ENCODE peak calls at places on chromosomes 3 and 15, in four cellular contexts. F is uterus, O is heart left ventricle, E is transverse colon. L is an unnamed sample.

GRCh38 chr15:77225641-77226040 is 154.7 kb upstream of the TSPAN3 start:
- DNase-seq in O (no peak), E (no peak), F (no peak), L (no peak)

GRCh38 chr15:71547066-71547465 is 263.3 kb upstream of the NR2E3 start:
- DNase-seq in F (peak), E (no peak), O (peak), L (peak)

GRCh38 chr15:96867992-96868391 is 537.5 kb downstream of the NR2F2 start:
- DNase-seq in O (no peak), F (no peak), E (no peak), L (no peak)

GRCh38 chr3:190443257-190443656 is 6.4 kb downstream of the TMEM207 start:
- DNase-seq in F (no peak), E (no peak), O (no peak), L (no peak)

GRCh38 chr3:70737656-70738309 is 425.3 kb upstream of the MDFIC2 start:
- DNase-seq in F (no peak), E (no peak), O (no peak), L (no peak)

GRCh38 chr3:196184881-196185280 is 26.3 kb downstream of the ZDHHC19 start:
- DNase-seq in E (no peak), O (no peak), F (no peak), L (no peak)

GRCh38 chr15:33724321-33725036 is 243.8 kb upstream of the CHRM5 start:
- DNase-seq in E (no peak), O (no peak), F (no peak), L (no peak)

GRCh38 chr3:151976211-151977050 is 103.0 kb downstream of the SUCNR1 start:
- DNase-seq in O (no peak), F (no peak), E (no peak), L (no peak)

GRCh38 chr15:100601158-100601557 is 826 bp downstream of the LINS1 start:
- DNase-seq in O (no peak), E (no peak), F (no peak), L (no peak)

GRCh38 chr3:98612587-98612986 is 19.2 kb upstream of the CPOX start:
- DNase-seq in F (no peak), E (peak), O (no peak), L (peak)

GRCh38 chr3:112642912-112643506 is 2.1 kb upstream of the CCDC80 start:
- DNase-seq in O (peak), E (peak), F (peak), L (peak)
- H3K4me3 ChIP-seq in O (no peak), E (peak), F (no peak), L (no peak)

GRCh38 chr15:48617619-48618018 is 27.9 kb downstream of the FBN1 start:
- DNase-seq in F (peak), O (peak), E (peak), L (no peak)
- H3K27ac ChIP-seq in F (peak), O (no peak), E (peak), L (no peak)

GRCh38 chr3:54918516-54918915 is 9.3 kb downstream of the LRTM1 start:
- DNase-seq in F (no peak), O (no peak), E (no peak), L (no peak)

GRCh38 chr3:54917172-54917571 is 10.7 kb downstream of the LRTM1 start:
- DNase-seq in O (no peak), F (no peak), E (no peak), L (no peak)

GRCh38 chr3:54917862-54918261 is 10.0 kb downstream of the LRTM1 start:
- DNase-seq in F (no peak), E (no peak), O (no peak), L (no peak)

GRCh38 chr3:54915976-54916375 is 11.9 kb downstream of the LRTM1 start:
- DNase-seq in E (no peak), O (no peak), F (no peak), L (no peak)

DNA sequence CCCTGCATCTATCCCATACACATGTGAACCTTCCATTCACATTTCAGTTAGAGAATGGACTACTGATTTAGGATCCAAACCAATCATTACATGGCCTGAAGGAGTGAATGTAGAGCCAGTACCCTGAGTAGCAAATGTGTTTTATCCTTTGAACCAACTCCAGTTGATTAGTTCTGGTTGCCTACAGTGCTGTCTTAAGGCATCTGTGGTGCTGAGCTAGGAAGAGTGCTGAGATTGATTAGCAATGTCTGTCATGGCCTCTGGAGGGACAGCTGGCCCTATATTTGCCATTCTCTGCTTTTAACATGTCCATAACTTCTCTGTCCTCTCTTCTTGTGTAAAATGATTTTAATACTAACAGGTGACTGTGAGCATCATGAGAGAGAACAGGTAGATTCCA is 11.1 kb downstream of the LRTM1 start:
- DNase-seq in O (no peak), F (no peak), E (no peak), L (no peak)
- TF ChIP-seq CTCF in O (no peak), F (no peak), E (no peak), L (no peak)

GRCh38 chr15:31360843-31361763 is 34.5 kb downstream of the KLF13 start:
- DNase-seq in E (peak), O (peak), F (no peak), L (no peak)

GRCh38 chr15:31358163-31358562 is 31.5 kb downstream of the KLF13 start:
- DNase-seq in O (no peak), E (no peak), F (no peak), L (no peak)

GRCh38 chr15:31360158-31360561 is 33.5 kb downstream of the KLF13 start:
- DNase-seq in O (no peak), E (no peak), F (no peak), L (no peak)

GRCh38 chr15:31359722-31360111 is 33.1 kb downstream of the KLF13 start:
- DNase-seq in O (no peak), E (peak), F (no peak), L (no peak)

DNA sequence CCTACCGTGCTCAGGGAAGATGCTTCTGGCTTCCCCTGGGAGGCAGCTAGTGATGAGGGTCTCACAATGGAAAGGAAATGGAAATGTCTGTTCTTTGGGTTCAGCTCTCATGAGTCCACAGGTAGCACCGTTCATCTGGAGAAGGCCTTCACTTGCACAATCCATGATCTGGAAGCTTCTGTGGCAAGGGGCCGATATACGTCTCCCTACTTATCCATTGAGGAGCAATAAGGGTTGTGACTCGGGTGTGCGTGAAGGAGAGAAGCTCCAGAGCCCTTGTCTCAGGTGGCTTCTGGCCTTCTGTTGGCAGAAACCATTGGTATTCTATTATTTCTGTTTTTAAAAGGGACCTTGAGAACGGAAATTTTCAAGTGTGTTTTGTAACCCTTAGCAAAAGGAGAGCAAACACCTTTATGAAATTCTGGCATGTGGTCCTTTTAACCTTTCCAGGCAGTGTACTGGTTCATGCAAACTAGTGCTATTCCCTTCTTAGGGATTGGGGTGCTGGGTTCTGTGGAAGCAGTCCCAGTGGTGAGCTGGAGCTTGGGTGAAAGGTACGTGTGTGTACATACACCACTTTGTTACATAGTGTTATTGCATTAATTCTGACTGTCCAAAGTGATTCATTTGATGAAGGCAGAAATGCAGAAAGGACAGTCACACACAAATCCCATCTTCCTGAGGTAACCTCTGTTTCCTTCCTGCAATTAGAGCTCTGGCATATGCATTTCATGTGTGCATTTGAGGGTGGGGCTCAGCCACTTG is 32.5 kb downstream of the KLF13 start:
- DNase-seq in E (no peak), O (no peak), F (no peak), L (no peak)
- H3K4me3 ChIP-seq in E (no peak), O (no peak), F (no peak), L (no peak)

GRCh38 chr3:159926573-159926972 is 62.1 kb upstream of the IL12A start:
- DNase-seq in E (no peak), F (no peak), O (no peak), L (no peak)

GRCh38 chr3:159929181-159929893 is 59.3 kb upstream of the IL12A start:
- DNase-seq in O (peak), F (no peak), E (peak), L (no peak)

GRCh38 chr3:159928071-159928491 is 60.6 kb upstream of the IL12A start:
- DNase-seq in O (no peak), E (no peak), F (no peak), L (no peak)

GRCh38 chr3:159928692-159929091 is 59.9 kb upstream of the IL12A start:
- DNase-seq in O (no peak), F (no peak), E (no peak), L (no peak)

DNA sequence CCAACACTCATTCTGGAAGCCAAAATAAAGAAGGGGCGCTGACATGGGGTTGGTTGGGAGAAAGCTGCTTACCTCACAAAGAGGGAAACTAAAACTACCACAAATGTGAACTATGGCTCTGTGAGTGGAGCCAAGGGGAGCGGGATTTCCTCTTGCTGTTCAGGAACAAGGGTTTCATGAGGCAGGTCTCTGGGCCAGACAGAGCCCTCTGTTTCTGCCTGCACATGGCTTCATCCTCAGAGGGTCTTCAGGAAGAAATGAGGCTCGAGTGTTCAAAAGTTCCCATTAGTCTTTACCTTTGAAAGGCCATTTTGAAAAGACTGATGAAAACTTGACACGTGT is 58.8 kb upstream of the IL12A start:
- DNase-seq in F (no peak), O (no peak), E (no peak), L (no peak)
- H3K27ac ChIP-seq in F (no peak), O (peak), E (peak), L (no peak)

DNA sequence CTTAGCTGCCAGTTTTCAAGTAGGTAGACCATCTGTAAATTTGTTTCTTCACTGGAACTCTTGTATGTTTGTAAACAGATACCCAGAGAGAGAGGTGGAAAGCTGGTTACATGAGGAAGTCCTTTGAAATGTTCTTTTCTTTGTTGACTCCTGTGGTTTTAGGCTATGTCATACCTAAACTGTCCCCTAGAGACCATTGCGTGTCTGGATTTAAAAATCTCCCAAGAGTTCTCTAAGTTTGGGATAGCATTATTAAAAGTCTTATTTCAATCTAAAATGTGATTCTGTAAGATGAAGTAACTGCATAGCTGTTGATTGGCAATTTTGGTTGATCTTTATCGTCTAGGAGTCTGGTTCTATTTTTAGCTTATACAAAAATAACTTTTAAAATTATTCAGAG is 127.2 kb downstream of the GHSR start:
- DNase-seq in O (no peak), F (no peak), E (no peak), L (no peak)
- TF ChIP-seq CTCF in O (no peak), F (peak), E (peak), L (no peak)

GRCh38 chr3:129118745-129119144 is 2.9 kb downstream of the RAB43 start:
- DNase-seq in E (no peak), F (no peak), O (no peak), L (no peak)
- H3K4me3 ChIP-seq in E (peak), F (no peak), O (no peak), L (no peak)

GRCh38 chr15:52111517-52112202 is 915 bp downstream of the BCL2L10 start:
- DNase-seq in F (no peak), E (no peak), O (no peak), L (no peak)
- H3K27ac ChIP-seq in F (no peak), E (peak), O (no peak), L (no peak)

GRCh38 chr3:96852849-96853248 is 38.5 kb downstream of the EPHA6 start:
- DNase-seq in E (no peak), F (no peak), O (no peak), L (no peak)
- TF ChIP-seq CTCF in E (no peak), F (no peak), O (no peak), L (no peak)